ENCODE peak calls at places on chromosomes 7 and 10, in nine cellular contexts. H, C, U, Z, F, V, G, O and J are unnamed samples.
A peak's percentile ranks its signal among the peaks of the same experiment; 100 is the strongest.

GRCh38 chr7:28362812-28363211 is 49.5 kb upstream of the CREB5 start:
- DNase-seq in F (no peak), C (peak; percentile 15), U (no peak), O (no peak), G (no peak), Z (no peak), V (no peak), H (no peak), J (no peak)

GRCh38 chr7:105188201-105188600 is 174.2 kb downstream of the KMT2E start:
- DNase-seq in G (no peak), U (no peak), F (peak; percentile 36), O (no peak), H (no peak), V (no peak), Z (no peak), C (peak; percentile 28), J (no peak)

GRCh38 chr7:46930336-46930735 is 651.6 kb downstream of the TNS3 start:
- DNase-seq in O (no peak), V (no peak), U (no peak), H (peak; percentile 82), F (peak; percentile 87), C (peak; percentile 96), G (no peak), Z (no peak), J (no peak)

GRCh38 chr10:128000660-128001059 is 93.8 kb downstream of the PTPRE start:
- DNase-seq in F (peak; percentile 35), C (no peak), Z (no peak), U (no peak), H (no peak), V (no peak), G (peak; percentile 70), O (no peak), J (no peak)

GRCh38 chr7:123533929-123534382 is 439 bp downstream of the IQUB start:
- DNase-seq in O (no peak), U (no peak), Z (no peak), H (no peak), V (no peak), F (no peak), G (no peak), C (no peak), J (no peak)

GRCh38 chr10:126160971-126161630 is 227.2 kb downstream of the ADAM12 start:
- DNase-seq in G (no peak), U (no peak), Z (no peak), H (no peak), V (no peak), F (no peak), C (no peak), O (no peak), J (no peak)

GRCh38 chr10:117318909-117319308 is 56.3 kb downstream of the PDZD8 start:
- DNase-seq in F (peak; percentile 14), C (peak; percentile 24), O (no peak), Z (no peak), G (no peak), H (no peak), V (no peak), U (no peak), J (no peak)

GRCh38 chr10:119306964-119307363 is 99.6 kb downstream of the GRK5 start:
- DNase-seq in C (peak; percentile 43), U (no peak), Z (no peak), F (no peak), V (no peak), H (no peak), G (no peak), O (no peak), J (no peak)

GRCh38 chr7:68147621-68148238 is 1151.1 kb downstream of the TYW1 start:
- DNase-seq in C (no peak), F (no peak), O (no peak), H (no peak), V (no peak), G (no peak), Z (no peak), U (no peak), J (no peak)

GRCh38 chr7:151018421-151019129 is 5.7 kb downstream of the ATG9B start:
- DNase-seq in V (no peak), Z (no peak), F (no peak), O (no peak), G (no peak), H (no peak), C (no peak), U (no peak), J (peak; percentile 91)